ENCODE peak calls at places on chromosome 22, in seven cellular contexts. I is NCI-H2029, G is right atrium auricular region, Z is amygdala, P is aorta, Q is GM23248, O is fibroblast of lung. U is an unnamed sample.

GRCh38 chr22:49657275-49657973 is 170.2 kb downstream of the BRD1 start:
- DNase-seq in Z (no peak), G (peak), Q (no peak), P (peak), O (no peak), I (no peak), U (no peak)

GRCh38 chr22:41445171-41446056 is 1.2 kb downstream of the TOB2 start:
- DNase-seq in Z (no peak), Q (peak), I (peak), G (no peak), O (no peak), P (peak), U (peak)

GRCh38 chr22:48942698-48943566 is 884.7 kb downstream of the BRD1 start:
- DNase-seq in Z (no peak), I (no peak), P (no peak), Q (no peak), G (peak), O (no peak), U (no peak)

GRCh38 chr22:39308614-39309363 is 10.6 kb downstream of the RPL3 start:
- DNase-seq in O (peak), P (peak), G (peak), I (no peak), Z (no peak), Q (peak), U (no peak)

GRCh38 chr22:48366056-48366455 is 1461.6 kb downstream of the BRD1 start:
- DNase-seq in Z (no peak), P (no peak), O (no peak), I (no peak), G (no peak), Q (no peak), U (no peak)

GRCh38 chr22:38731703-38732161 is 24.1 kb downstream of the SUN2 start:
- DNase-seq in G (no peak), P (peak), Q (no peak), Z (no peak), O (no peak), I (no peak), U (no peak)

GRCh38 chr22:25113316-25113721 is 86.3 kb upstream of the CRYBB3 start:
- DNase-seq in I (peak), G (no peak), Z (no peak), Q (no peak), O (no peak), P (peak), U (no peak)

GRCh38 chr22:37472418-37473006 is 13.7 kb downstream of the MFNG start:
- DNase-seq in I (no peak), P (no peak), Z (no peak), G (no peak), O (peak), Q (peak), U (peak)

GRCh38 chr22:29148826-29149225 is 56.9 kb upstream of the EMID1 start:
- DNase-seq in P (no peak), O (no peak), Q (no peak), Z (no peak), I (no peak), G (no peak), U (no peak)

GRCh38 chr22:49630448-49630946 is 197.2 kb downstream of the BRD1 start:
- DNase-seq in P (no peak), Z (no peak), Q (no peak), I (no peak), O (no peak), G (no peak), U (no peak)

GRCh38 chr22:32341122-32341740 is 16.4 kb upstream of the RFPL3 start:
- DNase-seq in I (no peak), O (no peak), G (peak), Z (no peak), Q (no peak), P (no peak), U (no peak)

GRCh38 chr22:35677460-35678187 is 29.4 kb downstream of the APOL6 start:
- DNase-seq in O (no peak), G (no peak), Z (no peak), Q (no peak), I (no peak), P (no peak), U (no peak)

GRCh38 chr22:41285441-41285819 is 557 bp downstream of the RANGAP1 start:
- DNase-seq in Q (peak), O (peak), P (peak), Z (no peak), I (peak), G (peak), U (peak)

GRCh38 chr22:28702891-28703290 is 23.3 kb upstream of the TTC28 start:
- DNase-seq in Q (no peak), Z (no peak), O (no peak), I (no peak), P (no peak), G (no peak), U (no peak)

GRCh38 chr22:48235744-48236143 is 1473.3 kb downstream of the TBC1D22A start:
- DNase-seq in Q (no peak), P (no peak), I (no peak), Z (no peak), O (no peak), G (no peak), U (no peak)

GRCh38 chr22:44658371-44658953 is 43.5 kb upstream of the PRR5 start:
- DNase-seq in O (peak), I (peak), Z (no peak), Q (peak), G (no peak), P (no peak), U (no peak)

GRCh38 chr22:23377767-23378166 is 197.5 kb downstream of the BCR start:
- DNase-seq in Z (no peak), Q (no peak), I (no peak), P (no peak), G (no peak), O (no peak), U (no peak)

GRCh38 chr22:30863161-30863833 is 105.3 kb downstream of the MORC2 start:
- DNase-seq in Z (no peak), G (no peak), P (no peak), I (no peak), Q (no peak), O (no peak), U (no peak)

GRCh38 chr22:43181321-43182076 is 5.4 kb downstream of the TTLL12 start:
- DNase-seq in G (no peak), I (no peak), P (peak), O (no peak), Q (no peak), Z (no peak), U (no peak)

GRCh38 chr22:31923166-31923565 is 21.2 kb upstream of the YWHAH start:
- DNase-seq in P (peak), O (no peak), I (no peak), Q (no peak), G (peak), Z (no peak), U (no peak)

GRCh38 chr22:50672471-50673230 is at the start of gene SHANK3:
- DNase-seq in G (peak), P (no peak), I (no peak), Z (no peak), Q (no peak), O (no peak), U (no peak)

GRCh38 chr22:24506802-24507438 is 11.8 kb downstream of the UPB1 start:
- DNase-seq in Z (no peak), P (no peak), O (peak), I (peak), Q (peak), G (no peak), U (peak)

GRCh38 chr22:24134090-24134846 is 47.0 kb upstream of the SUSD2 start:
- DNase-seq in Q (no peak), G (no peak), I (no peak), Z (no peak), O (peak), P (peak), U (no peak)

GRCh38 chr22:44242946-44243724 is 62.4 kb downstream of the PARVG start:
- DNase-seq in Z (no peak), P (no peak), Q (no peak), O (no peak), I (no peak), G (peak), U (no peak)

GRCh38 chr22:49963647-49964026 is 3.1 kb downstream of the PIM3 start:
- DNase-seq in P (peak), Z (no peak), G (no peak), O (no peak), Q (no peak), I (no peak), U (no peak)

GRCh38 chr22:39490135-39490798 is 11.8 kb upstream of the MIEF1 start:
- DNase-seq in P (peak), G (peak), O (peak), I (peak), Z (no peak), Q (peak), U (peak)

GRCh38 chr22:49769691-49770315 is 57.9 kb downstream of the BRD1 start:
- DNase-seq in Q (no peak), G (no peak), I (no peak), Z (no peak), P (peak), O (no peak), U (no peak)

GRCh38 chr22:29892757-29893156 is 9.8 kb downstream of the MTMR3 start:
- DNase-seq in I (no peak), G (no peak), Z (no peak), O (no peak), Q (no peak), P (no peak), U (no peak)

U was measured in NCI-H1092 treated with DMSO at 0.1 percent for 48 hours.